ENCODE peak calls at places on chromosomes 7 and 10, in six cellular contexts. Q, V, G, S, X and A are unnamed samples.

GRCh38 chr10:111207525-111207924 is 130.7 kb downstream of the ADRA2A start:
- DNase-seq in V (no peak), S (peak), G (no peak), X (no peak), Q (no peak), A (no peak)

GRCh38 chr10:44520651-44521050 is 135.8 kb upstream of the CXCL12 start:
- DNase-seq in S (no peak), G (no peak), V (no peak), Q (no peak), X (no peak), A (no peak)

GRCh38 chr7:88835147-88835728 is 39.7 kb upstream of the TEX47 start:
- DNase-seq in S (no peak), V (peak), Q (no peak), X (no peak), G (no peak), A (no peak)

GRCh38 chr7:155297517-155298287 is at the start of gene INSIG1:
- DNase-seq in V (peak), G (peak), X (peak), S (peak), Q (peak), A (peak)

GRCh38 chr10:61941202-61941651 is 39.7 kb downstream of the ARID5B start:
- DNase-seq in V (no peak), X (no peak), Q (no peak), G (no peak), S (no peak), A (no peak)

GRCh38 chr10:85995791-85996190 is 370.8 kb downstream of the GRID1 start:
- DNase-seq in V (no peak), X (no peak), S (no peak), Q (no peak), G (peak), A (no peak)

GRCh38 chr10:127195041-127195506 is 1.3 kb downstream of the INSYN2A start:
- DNase-seq in G (no peak), V (no peak), S (no peak), X (no peak), Q (no peak), A (no peak)

GRCh38 chr7:143361552-143362125 is 874 bp downstream of the FAM131B start:
- DNase-seq in V (no peak), X (no peak), G (peak), S (no peak), Q (no peak), A (no peak)

GRCh38 chr7:45660201-45660900 is 86.2 kb downstream of the ADCY1 start:
- DNase-seq in Q (no peak), X (no peak), S (no peak), V (no peak), G (no peak), A (no peak)

GRCh38 chr10:22030421-22030820 is 26.9 kb upstream of the DNAJC1 start:
- DNase-seq in V (no peak), G (no peak), X (no peak), Q (no peak), S (no peak), A (no peak)

GRCh38 chr10:32982293-32982709 is 24.3 kb upstream of the ITGB1 start:
- DNase-seq in V (no peak), S (no peak), X (peak), Q (no peak), G (no peak), A (no peak)

GRCh38 chr7:36276428-36277246 is 113.0 kb upstream of the ANLN start:
- DNase-seq in V (no peak), S (no peak), X (peak), Q (no peak), G (no peak), A (no peak)

GRCh38 chr7:3430588-3430987 is 129.5 kb downstream of the SDK1 start:
- DNase-seq in Q (no peak), X (no peak), G (no peak), V (no peak), S (no peak), A (no peak)

GRCh38 chr7:519429-519973 is at the start of gene PDGFA:
- DNase-seq in G (peak), V (no peak), S (no peak), X (no peak), Q (no peak), A (peak)

GRCh38 chr10:8088504-8088903 is 34.0 kb downstream of the GATA3 start:
- DNase-seq in S (no peak), V (no peak), Q (no peak), G (no peak), X (no peak), A (no peak)

GRCh38 chr7:114922151-114922651 is 307 bp downstream of the MDFIC start:
- DNase-seq in G (no peak), V (no peak), Q (peak), X (no peak), S (peak), A (peak)

GRCh38 chr7:98816925-98817710 is 52.7 kb downstream of the TMEM130 start:
- DNase-seq in Q (no peak), V (no peak), X (no peak), S (no peak), G (no peak), A (no peak)

GRCh38 chr10:103713676-103714075 is 141.7 kb downstream of the SH3PXD2A start:
- DNase-seq in S (no peak), Q (no peak), G (no peak), X (no peak), V (no peak), A (no peak)

GRCh38 chr10:91820144-91820543 is 21.9 kb downstream of the TNKS2 start:
- DNase-seq in X (no peak), V (no peak), Q (no peak), G (no peak), S (no peak), A (no peak)

GRCh38 chr7:97871659-97872024 is 566 bp downstream of the ASNS start:
- DNase-seq in S (no peak), Q (peak), G (no peak), X (no peak), V (no peak), A (no peak)

GRCh38 chr7:134432296-134433152 is 26.4 kb downstream of the AKR1B1 start:
- DNase-seq in V (peak), G (peak), X (peak), S (peak), Q (peak), A (peak)

GRCh38 chr10:12726971-12727831 is 274.3 kb downstream of the CCDC3 start:
- DNase-seq in X (peak), G (no peak), S (no peak), V (no peak), Q (no peak), A (no peak)

GRCh38 chr7:100785878-100786277 is 41.4 kb downstream of the EPHB4 start:
- DNase-seq in S (no peak), G (no peak), X (no peak), V (no peak), Q (no peak), A (no peak)

GRCh38 chr7:139867847-139868246 is 38.8 kb downstream of the TBXAS1 start:
- DNase-seq in V (no peak), G (no peak), S (no peak), Q (no peak), X (no peak), A (no peak)

GRCh38 chr7:34165927-34166550 is 260.7 kb downstream of the BMPER start:
- DNase-seq in G (no peak), Q (no peak), V (no peak), X (no peak), S (no peak), A (no peak)

GRCh38 chr10:110411047-110411410 is 86.7 kb upstream of the DUSP5 start:
- DNase-seq in Q (no peak), X (peak), G (no peak), S (no peak), V (no peak), A (no peak)

GRCh38 chr10:131011936-131012640 is 299.4 kb downstream of the TCERG1L start:
- DNase-seq in Q (no peak), X (no peak), S (no peak), G (no peak), V (no peak), A (no peak)

GRCh38 chr7:122248472-122248871 is 56.1 kb downstream of the FEZF1 start:
- DNase-seq in S (no peak), X (peak), Q (no peak), V (no peak), G (no peak), A (no peak)

GRCh38 chr10:86862373-86862772 is 95.0 kb downstream of the MMRN2 start:
- DNase-seq in X (no peak), G (no peak), V (no peak), S (no peak), Q (no peak), A (no peak)

GRCh38 chr10:58153751-58154150 is 113.9 kb downstream of the IPMK start:
- DNase-seq in V (no peak), S (no peak), Q (no peak), G (no peak), X (no peak), A (no peak)

GRCh38 chr10:114754445-114755320 is 66.9 kb upstream of the FHIP2A start:
- DNase-seq in G (no peak), X (peak), Q (no peak), V (no peak), S (no peak), A (no peak)

GRCh38 chr10:130929422-130930325 is 381.8 kb downstream of the TCERG1L start:
- DNase-seq in G (no peak), X (no peak), V (no peak), Q (no peak), S (no peak), A (no peak)